ENCODE peak calls at places on chromosomes 13 and 19, in seven cellular contexts. P is NCI-H1105; Y is SK-MEL-5; M is BJ; C is activated CD4-positive, CD25-positive, alpha-beta regulatory T cell; F is T-cell; L is EL. I is an unnamed sample.

GRCh38 chr19:30437869-30438268 is 65.7 kb downstream of the ZNF536 start:
- DNase-seq in P (no peak), C (no peak), L (no peak), M (no peak), Y (peak), F (no peak), I (no peak)

GRCh38 chr19:47132522-47132852 is 1.9 kb downstream of the SAE1 start:
- DNase-seq in P (no peak), L (no peak), M (no peak), Y (no peak), C (no peak), F (no peak), I (no peak)

GRCh38 chr19:412356-413355 is 3.7 kb upstream of the C2CD4C start:
- DNase-seq in P (no peak), Y (no peak), L (no peak), F (no peak), C (no peak), M (no peak), I (no peak)

GRCh38 chr13:73000027-73000674 is 58.7 kb upstream of the KLF5 start:
- DNase-seq in M (no peak), C (no peak), F (no peak), Y (no peak), P (no peak), L (no peak), I (peak)

GRCh38 chr19:34555447-34555846 is 73.9 kb downstream of the WTIP start:
- DNase-seq in L (peak), P (no peak), F (no peak), C (no peak), Y (peak), M (no peak), I (peak)

GRCh38 chr13:101514695-101515275 is 62.3 kb downstream of the ITGBL1 start:
- DNase-seq in F (no peak), P (peak), M (no peak), Y (peak), L (peak), C (no peak), I (peak)

GRCh38 chr13:40624338-40624737 is 42.1 kb downstream of the FOXO1 start:
- DNase-seq in M (no peak), P (no peak), C (no peak), Y (no peak), F (peak), L (peak), I (peak)

GRCh38 chr19:45138303-45138751 is 22.5 kb downstream of the NKPD1 start:
- DNase-seq in M (no peak), C (no peak), Y (no peak), L (no peak), F (no peak), P (no peak), I (no peak)

GRCh38 chr19:37999309-38000213 is 92.6 kb downstream of the SIPA1L3 start:
- DNase-seq in Y (no peak), C (no peak), M (peak), L (peak), F (no peak), P (no peak), I (peak)

GRCh38 chr19:17686592-17687042 is 1.5 kb downstream of the UNC13A start:
- DNase-seq in C (no peak), Y (peak), P (peak), F (no peak), M (no peak), L (peak), I (no peak)

GRCh38 chr13:76385606-76386005 is 500.6 kb downstream of the KCTD12 start:
- DNase-seq in L (no peak), C (no peak), Y (no peak), P (no peak), M (no peak), F (no peak), I (no peak)

I was measured in kidney tubule cell.